ENCODE peak calls at places on chromosomes 7 and 10, in five cellular contexts. One of them, this sample, is unnamed.

GRCh38 chr10:3482200-3482993 is 302.6 kb downstream of the KLF6 start:
- DNase-seq in IMR-90: peak
- DNase-seq in H1: no peak
- DNase-seq in HepG2: peak
- DNase-seq in K562: peak
- DNase-seq in this sample: peak

GRCh38 chr7:159102681-159103381 is 41.8 kb downstream of the VIPR2 start:
- DNase-seq in K562: no peak
- DNase-seq in H1: no peak
- DNase-seq in IMR-90: no peak
- DNase-seq in HepG2: no peak
- DNase-seq in this sample: no peak

GRCh38 chr7:105791926-105792325 is 84.5 kb downstream of the ATXN7L1 start:
- DNase-seq in K562: no peak
- DNase-seq in HepG2: no peak
- DNase-seq in H1: no peak
- DNase-seq in IMR-90: no peak
- DNase-seq in this sample: no peak

GRCh38 chr7:135403302-135403701 is 106.6 kb downstream of the CNOT4 start:
- DNase-seq in H1: no peak
- DNase-seq in HepG2: no peak
- DNase-seq in IMR-90: no peak
- DNase-seq in K562: no peak
- DNase-seq in this sample: no peak

GRCh38 chr10:128576916-128577670 is 450.9 kb upstream of the MKI67 start:
- DNase-seq in K562: no peak
- DNase-seq in IMR-90: no peak
- DNase-seq in HepG2: no peak
- DNase-seq in H1: no peak
- DNase-seq in this sample: no peak

GRCh38 chr10:97781541-97782331 is 9.9 kb upstream of the SFRP5 start:
- DNase-seq in HepG2: no peak
- DNase-seq in K562: no peak
- DNase-seq in H1: no peak
- DNase-seq in IMR-90: no peak
- DNase-seq in this sample: no peak

GRCh38 chr10:32957341-32958084 is 517 bp downstream of the ITGB1 start:
- DNase-seq in H1: peak
- DNase-seq in K562: peak
- DNase-seq in IMR-90: no peak
- DNase-seq in HepG2: no peak
- DNase-seq in this sample: no peak

GRCh38 chr10:24723386-24723787 is 300 bp downstream of the ARHGAP21 start:
- DNase-seq in HepG2: no peak
- DNase-seq in IMR-90: peak
- DNase-seq in H1: no peak
- DNase-seq in K562: no peak
- DNase-seq in this sample: no peak

DNA sequence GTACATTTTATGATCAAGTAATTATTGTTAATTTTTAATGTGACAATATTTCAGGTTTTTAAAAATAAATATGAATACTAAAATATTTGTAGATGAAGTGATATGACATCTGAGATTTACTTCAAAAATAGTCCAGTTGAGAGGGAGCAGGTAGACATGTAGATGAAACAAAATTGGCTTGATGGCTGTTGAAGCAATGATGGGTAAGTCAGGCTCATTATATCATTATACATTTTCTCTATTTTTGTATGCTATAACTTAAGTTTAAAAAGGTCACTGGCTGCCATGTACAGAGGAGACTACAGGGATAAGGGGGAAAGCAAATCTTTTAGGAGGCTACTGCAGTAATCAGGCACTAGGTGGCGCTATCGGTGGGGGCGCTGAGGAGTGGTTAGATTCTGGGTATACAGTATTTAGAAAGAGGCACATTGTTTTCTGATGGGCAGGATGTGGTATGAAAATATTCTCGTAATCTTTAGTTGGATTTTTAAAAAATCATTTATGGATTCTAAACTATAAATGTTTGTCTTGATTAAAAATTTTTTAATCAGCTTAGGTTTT is 189.8 kb upstream of the IMMP2L start:
- DNase-seq in K562: peak
- DNase-seq in HepG2: peak
- DNase-seq in IMR-90: peak
- DNase-seq in H1: peak
- DNase-seq in this sample: peak
- TF ChIP-seq MAFK in K562: no peak
- TF ChIP-seq MAFK in HepG2: no peak
- TF ChIP-seq MAFK in IMR-90: no peak
- TF ChIP-seq MAFK in H1: no peak
- TF ChIP-seq MAFK in this sample: no peak

GRCh38 chr10:80205478-80206276 is at the start of gene ANXA11:
- DNase-seq in HepG2: peak
- DNase-seq in H1: peak
- DNase-seq in K562: peak
- DNase-seq in IMR-90: peak
- DNase-seq in this sample: peak
- TF ChIP-seq MAFK in HepG2: peak
- TF ChIP-seq MAFK in H1: peak
- TF ChIP-seq MAFK in K562: peak
- TF ChIP-seq MAFK in IMR-90: peak
- TF ChIP-seq MAFK in this sample: peak

GRCh38 chr7:116772926-116773749 is 89.2 kb upstream of the CAPZA2 start:
- DNase-seq in HepG2: no peak
- DNase-seq in K562: no peak
- DNase-seq in H1: no peak
- DNase-seq in IMR-90: no peak
- DNase-seq in this sample: no peak
- TF ChIP-seq MAFK in HepG2: no peak
- TF ChIP-seq MAFK in K562: no peak
- TF ChIP-seq MAFK in H1: no peak
- TF ChIP-seq MAFK in IMR-90: no peak
- TF ChIP-seq MAFK in this sample: no peak

DNA sequence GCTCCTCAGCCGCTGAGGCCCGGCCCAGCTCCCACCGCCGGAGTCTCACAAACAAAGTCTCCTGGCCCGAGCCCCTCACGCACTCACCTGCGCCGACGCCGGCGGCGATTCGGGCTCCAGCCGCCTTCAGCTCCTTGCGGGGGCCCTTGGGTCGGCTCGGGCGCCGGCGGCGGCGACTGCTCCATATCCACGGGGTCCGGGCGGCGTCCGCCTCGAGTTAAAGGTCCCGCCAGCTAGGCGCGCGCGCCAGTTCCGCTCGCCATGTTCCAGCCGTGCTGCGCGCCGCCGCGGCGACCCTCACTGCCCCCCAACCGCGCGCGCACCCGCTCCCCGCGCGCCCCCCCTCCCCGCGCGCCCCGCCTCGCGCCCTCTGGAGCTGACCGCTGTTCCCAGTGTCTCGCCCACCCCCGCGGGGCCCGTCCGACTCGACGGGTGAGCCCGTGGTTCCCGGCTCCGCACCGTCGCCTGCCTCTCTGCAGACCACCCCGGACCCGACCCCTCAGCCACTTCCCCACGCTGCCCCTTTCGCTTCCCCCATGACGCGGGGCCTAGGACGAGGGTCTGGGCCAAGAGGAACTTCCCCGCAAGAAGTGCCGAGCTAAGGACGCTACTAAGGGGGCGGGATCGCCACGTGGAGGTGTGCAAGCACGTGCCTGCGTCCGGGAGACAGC is 396.1 kb downstream of the ZNF33B start:
- DNase-seq in HepG2: no peak
- DNase-seq in IMR-90: no peak
- DNase-seq in H1: no peak
- DNase-seq in K562: peak
- DNase-seq in this sample: peak
- TF ChIP-seq MAFK in HepG2: no peak
- TF ChIP-seq MAFK in IMR-90: no peak
- TF ChIP-seq MAFK in H1: no peak
- TF ChIP-seq MAFK in K562: no peak
- TF ChIP-seq MAFK in this sample: no peak

GRCh38 chr7:99579956-99580777 is 17.9 kb upstream of the TMEM225B start:
- DNase-seq in H1: peak
- DNase-seq in HepG2: peak
- DNase-seq in IMR-90: peak
- DNase-seq in K562: peak
- DNase-seq in this sample: no peak
- TF ChIP-seq MAFK in H1: no peak
- TF ChIP-seq MAFK in HepG2: no peak
- TF ChIP-seq MAFK in IMR-90: no peak
- TF ChIP-seq MAFK in K562: no peak
- TF ChIP-seq MAFK in this sample: no peak